ENCODE peak calls at places on chromosomes 11 and 22, in six cellular contexts. V is fibroblast of lung, R is cardiac fibroblast, P is cardiac muscle cell, Z is uterus, G is fibroblast of the aortic adventitia. I is an unnamed sample.

GRCh38 chr22:28009272-28009827 is 90.3 kb upstream of the PITPNB start:
- DNase-seq in Z (peak; percentile 78), P (peak; percentile 92), G (peak; percentile 86), R (peak; percentile 84), V (peak; percentile 95), I (peak; percentile 86)

GRCh38 chr11:88402192-88402715 is 64.7 kb upstream of the CTSC start:
- DNase-seq in V (peak; percentile 91), G (peak; percentile 80), Z (no peak), P (peak; percentile 69), R (peak; percentile 95), I (peak; percentile 89)

GRCh38 chr11:4665424-4665823 is 21.6 kb downstream of the OR51E1 start:
- DNase-seq in G (no peak), V (peak; percentile 18), R (peak; percentile 30), P (no peak), Z (no peak), I (no peak)

GRCh38 chr11:77259681-77260080 is 41.8 kb downstream of the GDPD4 start:
- DNase-seq in G (peak; percentile 79), V (peak; percentile 72), Z (no peak), R (peak; percentile 78), P (peak; percentile 44), I (peak; percentile 27)

GRCh38 chr22:43274595-43275240 is 68.5 kb downstream of the SCUBE1 start:
- DNase-seq in R (no peak), Z (no peak), G (no peak), V (no peak), P (no peak), I (no peak)

GRCh38 chr11:112000703-112001102 is 24.5 kb upstream of the DLAT start:
- DNase-seq in P (no peak), R (no peak), G (no peak), Z (no peak), V (no peak), I (no peak)

GRCh38 chr11:39367526-39367925 is 2091.9 kb downstream of the LRRC4C start:
- DNase-seq in V (no peak), Z (no peak), R (no peak), P (no peak), G (no peak), I (no peak)

GRCh38 chr11:119788911-119789560 is 60.0 kb upstream of the NECTIN1 start:
- DNase-seq in P (no peak), Z (no peak), V (no peak), G (no peak), R (no peak), I (no peak)

GRCh38 chr11:122796128-122796717 is 42.1 kb upstream of the CRTAM start:
- DNase-seq in V (no peak), Z (no peak), P (peak; percentile 56), G (peak; percentile 43), R (peak; percentile 53), I (peak; percentile 24)

GRCh38 chr11:123641495-123641840 is 13.0 kb downstream of the SCN3B start:
- DNase-seq in R (no peak), V (no peak), G (no peak), Z (no peak), P (no peak), I (no peak)

GRCh38 chr11:9893474-9893873 is 229.6 kb downstream of the SWAP70 start:
- DNase-seq in R (no peak), P (no peak), Z (no peak), G (no peak), V (peak; percentile 32), I (no peak)

GRCh38 chr11:45028921-45029680 is 78.4 kb upstream of the TP53I11 start:
- DNase-seq in P (no peak), G (no peak), R (no peak), Z (no peak), V (no peak), I (no peak)

GRCh38 chr11:125167954-125168821 is 3.6 kb downstream of the PKNOX2 start:
- DNase-seq in Z (no peak), R (no peak), P (peak; percentile 58), G (peak; percentile 73), V (peak; percentile 93), I (peak; percentile 93)

GRCh38 chr11:71535825-71536224 is 2.0 kb upstream of the KRTAP5-8 start:
- DNase-seq in Z (no peak), R (no peak), P (no peak), G (no peak), V (no peak), I (no peak)

GRCh38 chr11:26987205-26987604 is 6.7 kb upstream of the FIBIN start:
- DNase-seq in V (no peak), G (no peak), Z (no peak), R (no peak), P (peak; percentile 21), I (peak; percentile 15)

GRCh38 chr11:19922689-19923035 is 210.0 kb downstream of the NAV2 start:
- DNase-seq in P (no peak), V (peak; percentile 49), G (no peak), Z (no peak), R (peak; percentile 36), I (peak; percentile 53)

GRCh38 chr11:120363436-120363835 is 27.2 kb downstream of the ARHGEF12 start:
- DNase-seq in G (no peak), Z (no peak), P (no peak), R (no peak), V (peak; percentile 52), I (no peak)

GRCh38 chr22:32837142-32837541 is 35.6 kb downstream of the TIMP3 start:
- DNase-seq in G (no peak), Z (no peak), P (no peak), V (no peak), R (no peak), I (no peak)

GRCh38 chr11:17459211-17459610 is 17.4 kb downstream of the ABCC8 start:
- DNase-seq in Z (peak; percentile 24), V (no peak), G (no peak), R (no peak), P (no peak), I (peak; percentile 67)

GRCh38 chr22:24156146-24156914 is 25.0 kb upstream of the SUSD2 start:
- DNase-seq in Z (no peak), G (peak; percentile 32), V (peak; percentile 58), P (peak; percentile 53), R (peak; percentile 36), I (peak; percentile 32)

GRCh38 chr11:112524808-112525207 is 264.1 kb upstream of the PLET1 start:
- DNase-seq in Z (no peak), G (no peak), V (no peak), R (no peak), P (no peak), I (peak; percentile 38)

GRCh38 chr11:19968860-19969259 is 191.4 kb downstream of the DBX1 start:
- DNase-seq in P (no peak), V (no peak), Z (no peak), G (no peak), R (no peak), I (no peak)

GRCh38 chr11:64848779-64849599 is 4.5 kb upstream of the CDC42BPG start:
- DNase-seq in G (no peak), V (no peak), Z (no peak), R (no peak), P (no peak), I (no peak)

GRCh38 chr11:57648791-57649735 is 649 bp downstream of the YPEL4 start:
- DNase-seq in Z (peak; percentile 46), R (peak; percentile 32), P (peak; percentile 56), G (no peak), V (peak; percentile 28), I (no peak)

GRCh38 chr11:62680825-62681240 is 2.0 kb upstream of the UBXN1 start:
- DNase-seq in V (peak; percentile 77), P (peak; percentile 90), Z (peak; percentile 66), R (peak; percentile 87), G (peak; percentile 91), I (peak; percentile 88)

GRCh38 chr22:40855960-40856512 is 403 bp downstream of the ST13 start:
- DNase-seq in G (peak; percentile 28), Z (no peak), V (peak; percentile 38), P (peak; percentile 45), R (peak; percentile 33), I (peak; percentile 22)

GRCh38 chr11:2317354-2318050 is 15.7 kb downstream of the TSPAN32 start:
- DNase-seq in P (no peak), G (no peak), V (no peak), R (no peak), Z (no peak), I (no peak)

GRCh38 chr11:82216927-82217570 is 516.6 kb downstream of the FAM181B start:
- DNase-seq in G (no peak), R (no peak), V (no peak), Z (no peak), P (no peak), I (no peak)

GRCh38 chr22:25763239-25763777 is 21.3 kb downstream of the MYO18B start:
- DNase-seq in Z (no peak), R (peak; percentile 45), P (no peak), V (peak; percentile 27), G (no peak), I (no peak)

GRCh38 chr22:26589367-26589844 is 526 bp downstream of the TPST2 start:
- DNase-seq in P (peak; percentile 24), V (peak; percentile 29), G (no peak), Z (peak; percentile 33), R (peak; percentile 23), I (peak; percentile 34)

GRCh38 chr11:17272823-17273222 is 3.7 kb upstream of the NUCB2 start:
- DNase-seq in V (no peak), Z (no peak), P (no peak), G (no peak), R (no peak), I (no peak)

DNA sequence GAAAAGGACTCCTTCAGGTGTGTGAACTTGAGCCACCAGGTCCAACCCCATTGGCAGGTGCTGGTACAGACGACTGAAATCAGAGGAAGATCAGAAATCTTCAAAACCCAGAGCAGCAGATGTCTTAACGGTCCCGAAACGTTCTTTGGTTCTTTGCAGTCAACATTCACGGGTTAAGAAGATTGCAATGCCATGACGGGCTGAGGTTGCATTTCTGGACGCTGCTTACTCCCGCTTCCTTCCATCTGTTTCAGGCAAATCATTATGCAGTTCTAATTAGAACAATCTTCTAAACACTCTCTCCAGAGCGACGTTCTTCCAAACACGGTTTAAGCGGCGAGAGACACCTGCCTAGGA is 504 bp upstream of the LUZP2 start:
- DNase-seq in P (peak; percentile 15), V (peak; percentile 24), Z (no peak), R (peak; percentile 4), G (peak; percentile 16), I (no peak)
- H3K4me3 ChIP-seq in P (peak overlapping the region; percentile 38), V (peak overlapping the region; percentile 27), Z (peak overlapping the region; percentile 9), R (peak overlapping the region; percentile 41), G (peak overlapping the region; percentile 63), I (peak overlapping the region; percentile 43)

GRCh38 chr11:15988693-15989231 is 367.6 kb downstream of the SOX6 start:
- DNase-seq in P (peak; percentile 51), Z (no peak), V (no peak), R (peak; percentile 18), G (peak; percentile 37), I (no peak)
- TF ChIP-seq CTCF in P (peak; percentile 34), Z (no peak), V (no peak), R (peak; percentile 24), G (peak; percentile 23), I (peak; percentile 17)

DNA sequence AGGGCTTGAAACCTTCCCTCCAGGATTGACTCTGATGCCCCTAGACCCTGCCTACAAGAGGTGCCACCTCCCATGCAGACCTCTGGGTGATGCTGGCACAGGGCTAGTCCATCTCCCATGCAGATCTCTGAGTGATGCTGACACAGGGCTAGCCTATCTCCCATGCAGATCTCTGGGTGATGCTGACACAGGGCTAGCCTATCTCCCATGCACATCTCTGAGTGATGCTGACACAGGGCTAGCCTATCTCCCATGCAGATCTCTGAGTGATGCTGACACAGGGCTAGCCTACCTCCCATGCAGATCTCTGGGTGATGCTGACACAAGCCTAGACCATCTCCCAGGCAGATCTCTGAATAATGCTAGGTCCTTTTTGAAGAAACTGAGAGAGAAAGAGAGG is 321.7 kb downstream of the NTM start:
- DNase-seq in Z (no peak), G (no peak), V (no peak), R (no peak), P (no peak), I (no peak)
- H3K4me3 ChIP-seq in Z (no peak overlapping the region), G (no peak overlapping the region), V (no peak overlapping the region), R (no peak overlapping the region), P (no peak overlapping the region), I (no peak overlapping the region)

GRCh38 chr11:97454988-97455387 is 1065.2 kb downstream of the JRKL start:
- DNase-seq in P (peak; percentile 84), R (peak; percentile 72), Z (no peak), G (peak; percentile 17), V (peak; percentile 14), I (no peak)
- TF ChIP-seq CTCF in P (peak; percentile 75), R (peak; percentile 68), Z (no peak), G (peak; percentile 15), V (peak; percentile 49), I (no peak)

I was measured in AG10803.